ENCODE peak calls at places on chromosome 20, in five cellular contexts. N, I, Z, P and M are unnamed samples.

GRCh38 chr20:45229264-45230056 is 8.3 kb downstream of the SEMG2 start:
- DNase-seq in Z (no peak), I (peak; percentile 61), N (no peak), P (peak; percentile 48), M (no peak)

GRCh38 chr20:34180460-34181108 is 60.6 kb upstream of the ASIP start:
- DNase-seq in I (no peak), P (no peak), Z (no peak), N (no peak), M (no peak)

GRCh38 chr20:31542201-31542842 is 28.1 kb downstream of the HM13 start:
- DNase-seq in P (no peak), I (peak; percentile 23), Z (no peak), N (no peak), M (no peak)

GRCh38 chr20:25254986-25255680 is 7.2 kb downstream of the PYGB start:
- DNase-seq in I (no peak), P (no peak), N (no peak), Z (no peak), M (no peak)

GRCh38 chr20:41452226-41452625 is 85.6 kb upstream of the EMILIN3 start:
- DNase-seq in P (no peak), N (no peak), I (no peak), Z (no peak), M (no peak)

GRCh38 chr20:34544109-34544793 is 14.3 kb upstream of the MAP1LC3A start:
- DNase-seq in Z (no peak), N (no peak), I (no peak), P (peak; percentile 15), M (no peak)

GRCh38 chr20:4490595-4491280 is 231.0 kb upstream of the PRND start:
- DNase-seq in Z (no peak), N (no peak), I (no peak), P (no peak), M (no peak)

GRCh38 chr20:44692932-44693476 is 22.2 kb upstream of the CCN5 start:
- DNase-seq in P (no peak), I (no peak), Z (peak; percentile 90), N (no peak), M (peak; percentile 89)

GRCh38 chr20:46559001-46559400 is 8.5 kb upstream of the OCSTAMP start:
- DNase-seq in P (no peak), Z (no peak), N (no peak), I (no peak), M (no peak)

GRCh38 chr20:13142143-13142542 is 78.9 kb upstream of the ISM1 start:
- DNase-seq in N (peak; percentile 5), Z (no peak), P (no peak), I (no peak), M (no peak)

GRCh38 chr20:9214676-9215075 is 145.8 kb downstream of the PLCB4 start:
- DNase-seq in I (no peak), Z (peak; percentile 44), P (no peak), N (no peak), M (no peak)

GRCh38 chr20:45685896-45686295 is 15.9 kb upstream of the WFDC11 start:
- DNase-seq in I (no peak), P (no peak), Z (no peak), N (no peak), M (no peak)

GRCh38 chr20:36887779-36888133 is 11.8 kb downstream of the TLDC2 start:
- DNase-seq in N (no peak), Z (no peak), P (no peak), I (no peak), M (no peak)

GRCh38 chr20:13349240-13349604 is 128.1 kb downstream of the ISM1 start:
- DNase-seq in P (no peak), N (no peak), Z (no peak), I (no peak), M (no peak)

GRCh38 chr20:38625896-38626295 is 24.3 kb downstream of the ARHGAP40 start:
- DNase-seq in P (no peak), I (no peak), Z (no peak), N (no peak), M (no peak)

GRCh38 chr20:58048096-58048702 is 180.3 kb downstream of the ANKRD60 start:
- DNase-seq in Z (peak; percentile 71), I (no peak), P (no peak), N (peak; percentile 1), M (peak; percentile 23)

GRCh38 chr20:56893206-56893605 is 264.1 kb downstream of the TFAP2C start:
- DNase-seq in Z (no peak), P (no peak), N (no peak), I (peak; percentile 54), M (no peak)

GRCh38 chr20:4018015-4018748 is 2.8 kb upstream of the RNF24 start:
- DNase-seq in N (no peak), P (no peak), Z (no peak), I (no peak), M (no peak)

GRCh38 chr20:49832632-49833327 is 20.2 kb downstream of the SLC9A8 start:
- DNase-seq in I (no peak), N (no peak), P (no peak), Z (no peak), M (no peak)

GRCh38 chr20:45020236-45020886 is 54.0 kb downstream of the STK4 start:
- DNase-seq in P (no peak), Z (no peak), N (no peak), I (no peak), M (no peak)